ENCODE peak calls at places on chromosome 1, in eight cellular contexts. One of them, this sample, is unnamed.

GRCh38 chr1:41482001-41482765 is 2.3 kb downstream of the EDN2 start:
- DNase-seq in heart left ventricle: peak; percentile 75
- DNase-seq in thoracic aorta: no peak
- DNase-seq in activated naive CD8-positive, alpha-beta T cell treated with anti-CD3 and anti-CD28 coated beads, Interleukin-2, amount 10 ng/mL, durations not matched to agents 7 days and 5 days: no peak
- DNase-seq in T-helper 1 cell: no peak
- DNase-seq in NCI-H1436 treated with DMSO at 0.1 percent for 48 hours: no peak
- DNase-seq in EH: no peak
- DNase-seq in stimulated activated CD8-positive, alpha-beta memory T cell treated with anti-CD3 and anti-CD28 coated beads, Interleukin-15, amount 100 ng/mL, for 48 hours: no peak
- DNase-seq in this sample: no peak

GRCh38 chr1:53957231-53957818 is 11.2 kb downstream of the LRRC42 start:
- DNase-seq in activated naive CD8-positive, alpha-beta T cell treated with anti-CD3 and anti-CD28 coated beads, Interleukin-2, amount 10 ng/mL, durations not matched to agents 7 days and 5 days: no peak
- DNase-seq in EH: peak; percentile 76
- DNase-seq in heart left ventricle: no peak
- DNase-seq in T-helper 1 cell: no peak
- DNase-seq in thoracic aorta: no peak
- DNase-seq in NCI-H1436 treated with DMSO at 0.1 percent for 48 hours: no peak
- DNase-seq in stimulated activated CD8-positive, alpha-beta memory T cell treated with anti-CD3 and anti-CD28 coated beads, Interleukin-15, amount 100 ng/mL, for 48 hours: no peak
- DNase-seq in this sample: peak; percentile 84

GRCh38 chr1:44545961-44546360 is 128.3 kb downstream of the TMEM53 start:
- DNase-seq in T-helper 1 cell: no peak
- DNase-seq in EH: no peak
- DNase-seq in stimulated activated CD8-positive, alpha-beta memory T cell treated with anti-CD3 and anti-CD28 coated beads, Interleukin-15, amount 100 ng/mL, for 48 hours: no peak
- DNase-seq in thoracic aorta: no peak
- DNase-seq in activated naive CD8-positive, alpha-beta T cell treated with anti-CD3 and anti-CD28 coated beads, Interleukin-2, amount 10 ng/mL, durations not matched to agents 7 days and 5 days: no peak
- DNase-seq in NCI-H1436 treated with DMSO at 0.1 percent for 48 hours: no peak
- DNase-seq in heart left ventricle: no peak
- DNase-seq in this sample: no peak

GRCh38 chr1:8816306-8816705 is 1.1 kb downstream of the RERE start:
- DNase-seq in activated naive CD8-positive, alpha-beta T cell treated with anti-CD3 and anti-CD28 coated beads, Interleukin-2, amount 10 ng/mL, durations not matched to agents 7 days and 5 days: no peak
- DNase-seq in T-helper 1 cell: no peak
- DNase-seq in EH: peak; percentile 47
- DNase-seq in heart left ventricle: no peak
- DNase-seq in thoracic aorta: no peak
- DNase-seq in NCI-H1436 treated with DMSO at 0.1 percent for 48 hours: no peak
- DNase-seq in stimulated activated CD8-positive, alpha-beta memory T cell treated with anti-CD3 and anti-CD28 coated beads, Interleukin-15, amount 100 ng/mL, for 48 hours: no peak
- DNase-seq in this sample: no peak

GRCh38 chr1:247857986-247858356 is 984 bp downstream of the TRIM58 start:
- DNase-seq in T-helper 1 cell: no peak
- DNase-seq in EH: no peak
- DNase-seq in NCI-H1436 treated with DMSO at 0.1 percent for 48 hours: no peak
- DNase-seq in thoracic aorta: no peak
- DNase-seq in activated naive CD8-positive, alpha-beta T cell treated with anti-CD3 and anti-CD28 coated beads, Interleukin-2, amount 10 ng/mL, durations not matched to agents 7 days and 5 days: no peak
- DNase-seq in heart left ventricle: no peak
- DNase-seq in stimulated activated CD8-positive, alpha-beta memory T cell treated with anti-CD3 and anti-CD28 coated beads, Interleukin-15, amount 100 ng/mL, for 48 hours: no peak
- DNase-seq in this sample: no peak

GRCh38 chr1:158506369-158506987 is 34.5 kb downstream of the OR10R2 start:
- DNase-seq in activated naive CD8-positive, alpha-beta T cell treated with anti-CD3 and anti-CD28 coated beads, Interleukin-2, amount 10 ng/mL, durations not matched to agents 7 days and 5 days: peak; percentile 30
- DNase-seq in EH: peak; percentile 14
- DNase-seq in heart left ventricle: no peak
- DNase-seq in NCI-H1436 treated with DMSO at 0.1 percent for 48 hours: no peak
- DNase-seq in thoracic aorta: no peak
- DNase-seq in stimulated activated CD8-positive, alpha-beta memory T cell treated with anti-CD3 and anti-CD28 coated beads, Interleukin-15, amount 100 ng/mL, for 48 hours: peak; percentile 1
- DNase-seq in T-helper 1 cell: peak; percentile 29
- DNase-seq in this sample: peak; percentile 16

GRCh38 chr1:171610385-171610784 is 11.7 kb upstream of the MYOCOS start:
- DNase-seq in EH: peak; percentile 26
- DNase-seq in thoracic aorta: no peak
- DNase-seq in heart left ventricle: no peak
- DNase-seq in T-helper 1 cell: no peak
- DNase-seq in stimulated activated CD8-positive, alpha-beta memory T cell treated with anti-CD3 and anti-CD28 coated beads, Interleukin-15, amount 100 ng/mL, for 48 hours: no peak
- DNase-seq in NCI-H1436 treated with DMSO at 0.1 percent for 48 hours: no peak
- DNase-seq in activated naive CD8-positive, alpha-beta T cell treated with anti-CD3 and anti-CD28 coated beads, Interleukin-2, amount 10 ng/mL, durations not matched to agents 7 days and 5 days: no peak
- DNase-seq in this sample: no peak

GRCh38 chr1:118158918-118159317 is 26.1 kb downstream of the SPAG17 start:
- DNase-seq in heart left ventricle: no peak
- DNase-seq in T-helper 1 cell: no peak
- DNase-seq in NCI-H1436 treated with DMSO at 0.1 percent for 48 hours: no peak
- DNase-seq in activated naive CD8-positive, alpha-beta T cell treated with anti-CD3 and anti-CD28 coated beads, Interleukin-2, amount 10 ng/mL, durations not matched to agents 7 days and 5 days: no peak
- DNase-seq in thoracic aorta: no peak
- DNase-seq in EH: peak; percentile 88
- DNase-seq in stimulated activated CD8-positive, alpha-beta memory T cell treated with anti-CD3 and anti-CD28 coated beads, Interleukin-15, amount 100 ng/mL, for 48 hours: no peak
- DNase-seq in this sample: no peak

GRCh38 chr1:17603091-17603841 is 63.8 kb downstream of the ARHGEF10L start:
- DNase-seq in NCI-H1436 treated with DMSO at 0.1 percent for 48 hours: no peak
- DNase-seq in thoracic aorta: no peak
- DNase-seq in stimulated activated CD8-positive, alpha-beta memory T cell treated with anti-CD3 and anti-CD28 coated beads, Interleukin-15, amount 100 ng/mL, for 48 hours: no peak
- DNase-seq in T-helper 1 cell: no peak
- DNase-seq in activated naive CD8-positive, alpha-beta T cell treated with anti-CD3 and anti-CD28 coated beads, Interleukin-2, amount 10 ng/mL, durations not matched to agents 7 days and 5 days: no peak
- DNase-seq in EH: no peak
- DNase-seq in heart left ventricle: no peak
- DNase-seq in this sample: peak; percentile 84

GRCh38 chr1:23581219-23581618 is 21.9 kb upstream of the ID3 start:
- DNase-seq in thoracic aorta: no peak
- DNase-seq in stimulated activated CD8-positive, alpha-beta memory T cell treated with anti-CD3 and anti-CD28 coated beads, Interleukin-15, amount 100 ng/mL, for 48 hours: no peak
- DNase-seq in T-helper 1 cell: no peak
- DNase-seq in EH: peak; percentile 94
- DNase-seq in NCI-H1436 treated with DMSO at 0.1 percent for 48 hours: no peak
- DNase-seq in heart left ventricle: peak; percentile 78
- DNase-seq in activated naive CD8-positive, alpha-beta T cell treated with anti-CD3 and anti-CD28 coated beads, Interleukin-2, amount 10 ng/mL, durations not matched to agents 7 days and 5 days: no peak
- DNase-seq in this sample: peak; percentile 82

GRCh38 chr1:116458695-116459094 is 85.7 kb downstream of the ATP1A1 start:
- DNase-seq in thoracic aorta: no peak
- DNase-seq in activated naive CD8-positive, alpha-beta T cell treated with anti-CD3 and anti-CD28 coated beads, Interleukin-2, amount 10 ng/mL, durations not matched to agents 7 days and 5 days: no peak
- DNase-seq in NCI-H1436 treated with DMSO at 0.1 percent for 48 hours: no peak
- DNase-seq in EH: no peak
- DNase-seq in stimulated activated CD8-positive, alpha-beta memory T cell treated with anti-CD3 and anti-CD28 coated beads, Interleukin-15, amount 100 ng/mL, for 48 hours: no peak
- DNase-seq in T-helper 1 cell: no peak
- DNase-seq in heart left ventricle: no peak
- DNase-seq in this sample: no peak

GRCh38 chr1:212977781-212978645 is 27.7 kb downstream of the VASH2 start:
- DNase-seq in NCI-H1436 treated with DMSO at 0.1 percent for 48 hours: no peak
- DNase-seq in thoracic aorta: no peak
- DNase-seq in heart left ventricle: no peak
- DNase-seq in activated naive CD8-positive, alpha-beta T cell treated with anti-CD3 and anti-CD28 coated beads, Interleukin-2, amount 10 ng/mL, durations not matched to agents 7 days and 5 days: no peak
- DNase-seq in T-helper 1 cell: no peak
- DNase-seq in EH: no peak
- DNase-seq in stimulated activated CD8-positive, alpha-beta memory T cell treated with anti-CD3 and anti-CD28 coated beads, Interleukin-15, amount 100 ng/mL, for 48 hours: no peak
- DNase-seq in this sample: no peak

GRCh38 chr1:201019321-201019977 is 4.1 kb downstream of the KIF21B start:
- DNase-seq in thoracic aorta: no peak
- DNase-seq in NCI-H1436 treated with DMSO at 0.1 percent for 48 hours: no peak
- DNase-seq in stimulated activated CD8-positive, alpha-beta memory T cell treated with anti-CD3 and anti-CD28 coated beads, Interleukin-15, amount 100 ng/mL, for 48 hours: peak; percentile 91
- DNase-seq in T-helper 1 cell: peak; percentile 88
- DNase-seq in activated naive CD8-positive, alpha-beta T cell treated with anti-CD3 and anti-CD28 coated beads, Interleukin-2, amount 10 ng/mL, durations not matched to agents 7 days and 5 days: peak; percentile 84
- DNase-seq in heart left ventricle: peak; percentile 81
- DNase-seq in EH: peak; percentile 71
- DNase-seq in this sample: no peak

GRCh38 chr1:227894306-227894721 is 53.4 kb downstream of the WNT9A start:
- DNase-seq in heart left ventricle: peak; percentile 38
- DNase-seq in activated naive CD8-positive, alpha-beta T cell treated with anti-CD3 and anti-CD28 coated beads, Interleukin-2, amount 10 ng/mL, durations not matched to agents 7 days and 5 days: peak; percentile 22
- DNase-seq in T-helper 1 cell: no peak
- DNase-seq in stimulated activated CD8-positive, alpha-beta memory T cell treated with anti-CD3 and anti-CD28 coated beads, Interleukin-15, amount 100 ng/mL, for 48 hours: no peak
- DNase-seq in EH: no peak
- DNase-seq in NCI-H1436 treated with DMSO at 0.1 percent for 48 hours: no peak
- DNase-seq in thoracic aorta: no peak
- DNase-seq in this sample: no peak

GRCh38 chr1:206049293-206049692 is 3.7 kb upstream of the RHEX start:
- DNase-seq in T-helper 1 cell: no peak
- DNase-seq in stimulated activated CD8-positive, alpha-beta memory T cell treated with anti-CD3 and anti-CD28 coated beads, Interleukin-15, amount 100 ng/mL, for 48 hours: no peak
- DNase-seq in heart left ventricle: no peak
- DNase-seq in NCI-H1436 treated with DMSO at 0.1 percent for 48 hours: no peak
- DNase-seq in activated naive CD8-positive, alpha-beta T cell treated with anti-CD3 and anti-CD28 coated beads, Interleukin-2, amount 10 ng/mL, durations not matched to agents 7 days and 5 days: no peak
- DNase-seq in thoracic aorta: no peak
- DNase-seq in EH: no peak
- DNase-seq in this sample: no peak

GRCh38 chr1:162070094-162070748 is 730 bp downstream of the NOS1AP start:
- DNase-seq in thoracic aorta: no peak
- DNase-seq in EH: no peak
- DNase-seq in heart left ventricle: no peak
- DNase-seq in activated naive CD8-positive, alpha-beta T cell treated with anti-CD3 and anti-CD28 coated beads, Interleukin-2, amount 10 ng/mL, durations not matched to agents 7 days and 5 days: no peak
- DNase-seq in NCI-H1436 treated with DMSO at 0.1 percent for 48 hours: no peak
- DNase-seq in T-helper 1 cell: peak; percentile 1
- DNase-seq in stimulated activated CD8-positive, alpha-beta memory T cell treated with anti-CD3 and anti-CD28 coated beads, Interleukin-15, amount 100 ng/mL, for 48 hours: no peak
- DNase-seq in this sample: no peak

GRCh38 chr1:235758931-235759330 is 107.8 kb downstream of the LYST start:
- DNase-seq in NCI-H1436 treated with DMSO at 0.1 percent for 48 hours: no peak
- DNase-seq in heart left ventricle: no peak
- DNase-seq in activated naive CD8-positive, alpha-beta T cell treated with anti-CD3 and anti-CD28 coated beads, Interleukin-2, amount 10 ng/mL, durations not matched to agents 7 days and 5 days: no peak
- DNase-seq in thoracic aorta: no peak
- DNase-seq in EH: no peak
- DNase-seq in stimulated activated CD8-positive, alpha-beta memory T cell treated with anti-CD3 and anti-CD28 coated beads, Interleukin-15, amount 100 ng/mL, for 48 hours: no peak
- DNase-seq in T-helper 1 cell: no peak
- DNase-seq in this sample: peak; percentile 62

GRCh38 chr1:216293673-216294072 is 129.6 kb downstream of the USH2A start:
- DNase-seq in thoracic aorta: no peak
- DNase-seq in activated naive CD8-positive, alpha-beta T cell treated with anti-CD3 and anti-CD28 coated beads, Interleukin-2, amount 10 ng/mL, durations not matched to agents 7 days and 5 days: no peak
- DNase-seq in stimulated activated CD8-positive, alpha-beta memory T cell treated with anti-CD3 and anti-CD28 coated beads, Interleukin-15, amount 100 ng/mL, for 48 hours: no peak
- DNase-seq in NCI-H1436 treated with DMSO at 0.1 percent for 48 hours: peak; percentile 40
- DNase-seq in heart left ventricle: no peak
- DNase-seq in T-helper 1 cell: no peak
- DNase-seq in EH: peak; percentile 48
- DNase-seq in this sample: no peak

GRCh38 chr1:70204578-70204977 is 801 bp downstream of the LRRC40 start:
- DNase-seq in NCI-H1436 treated with DMSO at 0.1 percent for 48 hours: no peak
- DNase-seq in activated naive CD8-positive, alpha-beta T cell treated with anti-CD3 and anti-CD28 coated beads, Interleukin-2, amount 10 ng/mL, durations not matched to agents 7 days and 5 days: no peak
- DNase-seq in T-helper 1 cell: no peak
- DNase-seq in stimulated activated CD8-positive, alpha-beta memory T cell treated with anti-CD3 and anti-CD28 coated beads, Interleukin-15, amount 100 ng/mL, for 48 hours: no peak
- DNase-seq in EH: no peak
- DNase-seq in thoracic aorta: no peak
- DNase-seq in heart left ventricle: no peak
- DNase-seq in this sample: no peak

GRCh38 chr1:51313268-51313852 is 17.0 kb downstream of the TTC39A start:
- DNase-seq in NCI-H1436 treated with DMSO at 0.1 percent for 48 hours: no peak
- DNase-seq in stimulated activated CD8-positive, alpha-beta memory T cell treated with anti-CD3 and anti-CD28 coated beads, Interleukin-15, amount 100 ng/mL, for 48 hours: no peak
- DNase-seq in heart left ventricle: peak; percentile 13
- DNase-seq in T-helper 1 cell: no peak
- DNase-seq in EH: no peak
- DNase-seq in thoracic aorta: no peak
- DNase-seq in activated naive CD8-positive, alpha-beta T cell treated with anti-CD3 and anti-CD28 coated beads, Interleukin-2, amount 10 ng/mL, durations not matched to agents 7 days and 5 days: no peak
- DNase-seq in this sample: no peak

GRCh38 chr1:156896490-156897033 is 3.0 kb downstream of the PEAR1 start:
- DNase-seq in activated naive CD8-positive, alpha-beta T cell treated with anti-CD3 and anti-CD28 coated beads, Interleukin-2, amount 10 ng/mL, durations not matched to agents 7 days and 5 days: no peak
- DNase-seq in EH: peak; percentile 98
- DNase-seq in T-helper 1 cell: no peak
- DNase-seq in heart left ventricle: peak; percentile 62
- DNase-seq in stimulated activated CD8-positive, alpha-beta memory T cell treated with anti-CD3 and anti-CD28 coated beads, Interleukin-15, amount 100 ng/mL, for 48 hours: no peak
- DNase-seq in thoracic aorta: no peak
- DNase-seq in NCI-H1436 treated with DMSO at 0.1 percent for 48 hours: no peak
- DNase-seq in this sample: no peak

GRCh38 chr1:39960461-39960958 is 5.6 kb downstream of the MFSD2A start:
- DNase-seq in activated naive CD8-positive, alpha-beta T cell treated with anti-CD3 and anti-CD28 coated beads, Interleukin-2, amount 10 ng/mL, durations not matched to agents 7 days and 5 days: peak; percentile 54
- DNase-seq in EH: no peak
- DNase-seq in thoracic aorta: no peak
- DNase-seq in T-helper 1 cell: no peak
- DNase-seq in heart left ventricle: peak; percentile 73
- DNase-seq in NCI-H1436 treated with DMSO at 0.1 percent for 48 hours: peak; percentile 79
- DNase-seq in stimulated activated CD8-positive, alpha-beta memory T cell treated with anti-CD3 and anti-CD28 coated beads, Interleukin-15, amount 100 ng/mL, for 48 hours: no peak
- DNase-seq in this sample: peak; percentile 85

GRCh38 chr1:185886671-185887070 is 152.5 kb downstream of the HMCN1 start:
- DNase-seq in EH: no peak
- DNase-seq in activated naive CD8-positive, alpha-beta T cell treated with anti-CD3 and anti-CD28 coated beads, Interleukin-2, amount 10 ng/mL, durations not matched to agents 7 days and 5 days: no peak
- DNase-seq in NCI-H1436 treated with DMSO at 0.1 percent for 48 hours: no peak
- DNase-seq in heart left ventricle: no peak
- DNase-seq in stimulated activated CD8-positive, alpha-beta memory T cell treated with anti-CD3 and anti-CD28 coated beads, Interleukin-15, amount 100 ng/mL, for 48 hours: no peak
- DNase-seq in thoracic aorta: no peak
- DNase-seq in T-helper 1 cell: no peak
- DNase-seq in this sample: no peak

This sample was measured in SHP77 treated with DMSO at 0.1 percent for 48 hours.